ENCODE peak calls at places on chromosome 22, in five cellular contexts. One of them, this sample, is unnamed.

GRCh38 chr22:43144949-43145348 is 1.8 kb upstream of the MCAT start:
- DNase-seq in progenitor cell of endocrine pancreas: no peak
- DNase-seq in Caki2: no peak
- DNase-seq in left ventricle myocardium inferior: no peak
- DNase-seq in IMR-90: no peak
- DNase-seq in this sample: no peak

GRCh38 chr22:27709919-27710452 is 91.6 kb downstream of the MN1 start:
- DNase-seq in progenitor cell of endocrine pancreas: no peak
- DNase-seq in left ventricle myocardium inferior: no peak
- DNase-seq in Caki2: no peak
- DNase-seq in IMR-90: no peak
- DNase-seq in this sample: no peak

GRCh38 chr22:20063271-20064139 is 16.5 kb upstream of the DGCR8 start:
- DNase-seq in left ventricle myocardium inferior: no peak
- DNase-seq in progenitor cell of endocrine pancreas: no peak
- DNase-seq in IMR-90: no peak
- DNase-seq in Caki2: no peak
- DNase-seq in this sample: no peak

GRCh38 chr22:37999640-38000272 is 15.4 kb upstream of the SOX10 start:
- DNase-seq in IMR-90: peak
- DNase-seq in left ventricle myocardium inferior: no peak
- DNase-seq in Caki2: peak
- DNase-seq in progenitor cell of endocrine pancreas: no peak
- DNase-seq in this sample: peak

GRCh38 chr22:35749808-35750207 is 32.1 kb downstream of the APOL5 start:
- DNase-seq in left ventricle myocardium inferior: no peak
- DNase-seq in Caki2: peak
- DNase-seq in progenitor cell of endocrine pancreas: no peak
- DNase-seq in IMR-90: no peak
- DNase-seq in this sample: no peak

GRCh38 chr22:45149671-45150070 is 14.1 kb upstream of the NUP50 start:
- DNase-seq in progenitor cell of endocrine pancreas: no peak
- DNase-seq in IMR-90: peak
- DNase-seq in Caki2: no peak
- DNase-seq in left ventricle myocardium inferior: no peak
- DNase-seq in this sample: no peak

GRCh38 chr22:37818397-37819099 is 4.6 kb upstream of the GALR3 start:
- DNase-seq in progenitor cell of endocrine pancreas: peak
- DNase-seq in IMR-90: peak
- DNase-seq in left ventricle myocardium inferior: peak
- DNase-seq in Caki2: no peak
- DNase-seq in this sample: peak

GRCh38 chr22:37849089-37849751 is at the start of gene EIF3L:
- DNase-seq in left ventricle myocardium inferior: peak
- DNase-seq in IMR-90: peak
- DNase-seq in Caki2: peak
- DNase-seq in progenitor cell of endocrine pancreas: peak
- DNase-seq in this sample: peak

GRCh38 chr22:26667140-26667539 is 9.8 kb downstream of the MIAT start:
- DNase-seq in left ventricle myocardium inferior: no peak
- DNase-seq in progenitor cell of endocrine pancreas: no peak
- DNase-seq in IMR-90: no peak
- DNase-seq in Caki2: no peak
- DNase-seq in this sample: no peak

GRCh38 chr22:35307892-35308291 is 8.2 kb downstream of the TOM1 start:
- DNase-seq in IMR-90: no peak
- DNase-seq in left ventricle myocardium inferior: no peak
- DNase-seq in Caki2: no peak
- DNase-seq in progenitor cell of endocrine pancreas: no peak
- DNase-seq in this sample: no peak

GRCh38 chr22:37197451-37198289 is 9.6 kb upstream of the C1QTNF6 start:
- DNase-seq in Caki2: peak
- DNase-seq in left ventricle myocardium inferior: no peak
- DNase-seq in progenitor cell of endocrine pancreas: no peak
- DNase-seq in IMR-90: peak
- DNase-seq in this sample: no peak

GRCh38 chr22:27218012-27218483 is 560.7 kb downstream of the MIAT start:
- DNase-seq in Caki2: no peak
- DNase-seq in left ventricle myocardium inferior: no peak
- DNase-seq in IMR-90: no peak
- DNase-seq in progenitor cell of endocrine pancreas: no peak
- DNase-seq in this sample: no peak

GRCh38 chr22:39419096-39419495 is 19.5 kb downstream of the TAB1 start:
- DNase-seq in Caki2: no peak
- DNase-seq in left ventricle myocardium inferior: no peak
- DNase-seq in progenitor cell of endocrine pancreas: no peak
- DNase-seq in IMR-90: no peak
- DNase-seq in this sample: no peak

GRCh38 chr22:28955817-28956216 is 72.4 kb downstream of the ZNRF3 start:
- DNase-seq in left ventricle myocardium inferior: no peak
- DNase-seq in Caki2: no peak
- DNase-seq in progenitor cell of endocrine pancreas: no peak
- DNase-seq in IMR-90: no peak
- DNase-seq in this sample: no peak

GRCh38 chr22:30422481-30423295 is 2.9 kb upstream of the MTFP1 start:
- DNase-seq in IMR-90: peak
- DNase-seq in left ventricle myocardium inferior: peak
- DNase-seq in Caki2: peak
- DNase-seq in progenitor cell of endocrine pancreas: no peak
- DNase-seq in this sample: peak

GRCh38 chr22:37493979-37494378 is 7.8 kb upstream of the MFNG start:
- DNase-seq in progenitor cell of endocrine pancreas: no peak
- DNase-seq in IMR-90: no peak
- DNase-seq in Caki2: no peak
- DNase-seq in left ventricle myocardium inferior: no peak
- DNase-seq in this sample: no peak

GRCh38 chr22:45341503-45341902 is 31.8 kb downstream of the FAM118A start:
- DNase-seq in progenitor cell of endocrine pancreas: no peak
- DNase-seq in Caki2: no peak
- DNase-seq in left ventricle myocardium inferior: no peak
- DNase-seq in IMR-90: no peak
- DNase-seq in this sample: no peak

This sample was measured in right cardiac atrium.